ENCODE peak calls at places on chromosomes 16 and 17, in five cellular contexts. K is uterus; N is putamen; T is left colon; F is stimulated activated CD4-positive, alpha-beta T cell treated with anti-CD3 and anti-CD28 coated beads, Interleukin-1b, Interleukin-23, amount 100 ng/mL, for 24 hours. C is an unnamed sample.

GRCh38 chr17:66638707-66639479 is 196.0 kb upstream of the CACNG5 start:
- DNase-seq in K (no peak), N (no peak), T (no peak), F (no peak), C (no peak)

GRCh38 chr16:86072328-86073102 is 173.6 kb downstream of the IRF8 start:
- DNase-seq in K (peak; percentile 42), N (peak; percentile 39), T (peak; percentile 49), F (peak; percentile 21), C (no peak)

GRCh38 chr17:76498886-76499667 is 2.1 kb downstream of the RHBDF2 start:
- DNase-seq in K (no peak), N (no peak), T (no peak), F (no peak), C (peak; percentile 74)

GRCh38 chr17:38602862-38603785 is 2.6 kb downstream of the SRCIN1 start:
- DNase-seq in K (no peak), N (peak; percentile 70), T (no peak), F (no peak), C (no peak)

GRCh38 chr16:50856991-50857390 is 115.1 kb downstream of the CYLD start:
- DNase-seq in K (no peak), N (no peak), T (no peak), F (no peak), C (no peak)

GRCh38 chr16:15604460-15605390 is 38.2 kb downstream of the MARF1 start:
- DNase-seq in K (no peak), N (no peak), T (no peak), F (no peak), C (peak; percentile 45)

GRCh38 chr16:24188143-24188542 is 68.0 kb upstream of the CACNG3 start:
- DNase-seq in K (no peak), N (no peak), T (no peak), F (no peak), C (no peak)

GRCh38 chr16:67190448-67191399 is 788 bp upstream of the EXOC3L1 start:
- DNase-seq in K (no peak), N (no peak), T (no peak), F (no peak), C (no peak)

GRCh38 chr16:68420366-68420765 is 27.9 kb downstream of the SMPD3 start:
- DNase-seq in K (no peak), N (no peak), T (no peak), F (no peak), C (no peak)

GRCh38 chr16:75565640-75566039 is 539 bp upstream of the GABARAPL2 start:
- DNase-seq in K (no peak), N (no peak), T (peak; percentile 35), F (no peak), C (no peak)

GRCh38 chr17:57605734-57606105 is 139.4 kb downstream of the CCDC182 start:
- DNase-seq in K (no peak), N (no peak), T (no peak), F (no peak), C (peak; percentile 37)

GRCh38 chr17:47741793-47742145 is 8.7 kb downstream of the TBX21 start:
- DNase-seq in K (no peak), N (no peak), T (no peak), F (no peak), C (no peak)

GRCh38 chr17:39538875-39539274 is 68.8 kb downstream of the NEUROD2 start:
- DNase-seq in K (no peak), N (no peak), T (no peak), F (no peak), C (no peak)

GRCh38 chr17:28191018-28191417 is 128.0 kb upstream of the TMEM97 start:
- DNase-seq in K (no peak), N (no peak), T (no peak), F (no peak), C (no peak)

GRCh38 chr17:48244814-48245213 is 137.2 kb downstream of the SNX11 start:
- DNase-seq in K (no peak), N (no peak), T (no peak), F (no peak), C (no peak)

GRCh38 chr17:73595068-73595865 is 49.0 kb downstream of the SDK2 start:
- DNase-seq in K (no peak), N (no peak), T (no peak), F (no peak), C (no peak)

GRCh38 chr17:6969323-6969726 is 26.5 kb upstream of the ALOX12 start:
- DNase-seq in K (no peak), N (no peak), T (no peak), F (no peak), C (no peak)

GRCh38 chr16:88924834-88925539 is 52.0 kb downstream of the CBFA2T3 start:
- DNase-seq in K (peak; percentile 45), N (no peak), T (no peak), F (peak; percentile 21), C (peak; percentile 49)

GRCh38 chr16:81485824-81486554 is 41.4 kb downstream of the CMIP start:
- DNase-seq in K (no peak), N (no peak), T (no peak), F (no peak), C (no peak)

GRCh38 chr17:17603895-17604225 is 12.4 kb upstream of the PEMT start:
- DNase-seq in K (no peak), N (no peak), T (no peak), F (no peak), C (no peak)

GRCh38 chr16:77236063-77236511 is 36.9 kb downstream of the SYCE1L start:
- DNase-seq in K (peak; percentile 85), N (peak; percentile 82), T (peak; percentile 72), F (peak; percentile 79), C (peak; percentile 61)